ENCODE peak calls at places on chromosomes 4 and X, in six cellular contexts. N is adrenal gland, H is Peyer's patch, R is dorsolateral prefrontal cortex, K is astrocyte of the spinal cord, J is fibroblast of the aortic adventitia. Y is an unnamed sample.
A peak's percentile ranks its signal among the peaks of the same experiment; 100 is the strongest.

GRCh38 chr4:91990726-91991125 is 313.0 kb upstream of the GRID2 start:
- DNase-seq in N (no peak), J (no peak), K (no peak), R (no peak), H (no peak), Y (no peak)

GRCh38 chrX:48083212-48083611 is 11.8 kb upstream of the ZNF630 start:
- DNase-seq in R (no peak), N (peak; percentile 51), H (no peak), J (peak; percentile 56), K (peak; percentile 47), Y (peak; percentile 60)

GRCh38 chr4:6672131-6672530 is 21.5 kb upstream of the S100P start:
- DNase-seq in N (no peak), K (no peak), H (no peak), J (no peak), R (no peak), Y (no peak)

GRCh38 chr4:87916636-87917035 is 58.9 kb upstream of the SPP1 start:
- DNase-seq in K (no peak), H (no peak), J (no peak), N (peak; percentile 11), R (no peak), Y (no peak)

GRCh38 chr4:108111781-108112180 is 57.0 kb downstream of the LEF1 start:
- DNase-seq in K (no peak), N (no peak), J (no peak), R (no peak), H (no peak), Y (no peak)

GRCh38 chr4:178387756-178388155 is 945.5 kb upstream of the AGA start:
- DNase-seq in J (no peak), K (no peak), H (no peak), R (no peak), N (no peak), Y (no peak)

GRCh38 chrX:31423575-31424284 is 351.9 kb upstream of the FTHL17 start:
- DNase-seq in H (no peak), R (no peak), K (peak; percentile 41), N (peak; percentile 44), J (peak; percentile 11), Y (peak; percentile 77)

GRCh38 chr4:3520796-3521600 is 11.2 kb downstream of the LRPAP1 start:
- DNase-seq in J (no peak), R (no peak), K (no peak), N (no peak), H (no peak), Y (no peak)

GRCh38 chrX:40152706-40153334 is 55.1 kb upstream of the BCOR start:
- DNase-seq in J (no peak), R (no peak), H (no peak), K (no peak), N (peak; percentile 56), Y (no peak)

GRCh38 chr4:20126906-20127305 is 124.8 kb upstream of the SLIT2 start:
- DNase-seq in K (peak; percentile 23), N (no peak), H (no peak), J (peak; percentile 28), R (no peak), Y (peak; percentile 11)

GRCh38 chr4:19835429-19835828 is 416.3 kb upstream of the SLIT2 start:
- DNase-seq in N (no peak), R (no peak), K (no peak), J (no peak), H (no peak), Y (no peak)

GRCh38 chr4:114326358-114326757 is 272.2 kb upstream of the UGT8 start:
- DNase-seq in J (no peak), H (no peak), K (no peak), N (no peak), R (no peak), Y (no peak)

GRCh38 chr4:72430988-72431387 is 138.0 kb downstream of the ADAMTS3 start:
- DNase-seq in N (no peak), R (no peak), H (no peak), J (no peak), K (no peak), Y (no peak)

GRCh38 chrX:108020631-108021030 is 24.2 kb upstream of the VSIG1 start:
- DNase-seq in H (no peak), J (peak; percentile 45), K (peak; percentile 13), N (peak; percentile 1), R (no peak), Y (peak; percentile 39)

GRCh38 chrX:47614618-47615017 is 5.0 kb downstream of the SYN1 start:
- DNase-seq in K (no peak), N (no peak), H (no peak), J (no peak), R (no peak), Y (no peak)

GRCh38 chr4:47040828-47041227 is 9.5 kb downstream of the GABRB1 start:
- DNase-seq in N (no peak), H (no peak), R (no peak), J (no peak), K (no peak), Y (no peak)
- H3K4me3 ChIP-seq in N (no peak overlapping the region), H (no peak overlapping the region), R (no peak overlapping the region), J (no peak overlapping the region), K (no peak overlapping the region), Y (no peak overlapping the region)

GRCh38 chrX:153638041-153638371 is 9.0 kb upstream of the DUSP9 start:
- DNase-seq in H (peak; percentile 21), R (no peak), K (no peak), J (no peak), N (no peak), Y (no peak)
- TF ChIP-seq CTCF in H (no peak), R (no peak), K (no peak), J (no peak), N (no peak), Y (no peak)

GRCh38 chrX:79364306-79364705 is 2.8 kb downstream of the ITM2A start:
- DNase-seq in K (no peak), N (no peak), J (no peak), R (no peak), H (no peak), Y (no peak)
- H3K4me3 ChIP-seq in K (no peak overlapping the region), N (no peak overlapping the region), J (no peak overlapping the region), R (no peak overlapping the region), H (no peak overlapping the region), Y (no peak overlapping the region)

DNA sequence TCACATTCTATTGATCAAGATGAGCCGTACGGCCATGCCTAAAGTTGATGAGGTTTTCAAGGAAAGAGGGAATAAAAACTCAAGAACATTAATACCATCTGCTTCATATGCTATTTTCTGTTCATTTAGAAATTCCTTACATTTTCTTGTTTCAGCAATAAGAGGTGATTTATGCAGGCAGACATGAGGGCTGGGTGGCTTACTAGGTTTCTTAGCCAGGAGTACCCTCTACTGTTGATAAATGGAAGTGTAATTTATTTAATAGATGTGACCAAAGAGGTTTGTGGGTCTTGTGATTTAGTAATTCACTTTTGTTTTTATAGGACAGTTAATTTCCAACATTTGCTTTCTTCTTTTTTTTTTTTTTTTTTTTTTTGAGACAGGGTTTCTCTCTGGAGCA is 6.4 kb upstream of the SMIM9 start:
- DNase-seq in N (peak; percentile 11), K (peak; percentile 54), H (no peak), J (peak; percentile 80), R (no peak), Y (peak; percentile 79)
- TF ChIP-seq CTCF in N (peak; percentile 68), K (peak; percentile 32), H (peak; percentile 37), J (peak; percentile 52), R (peak; percentile 56), Y (peak; percentile 46)

GRCh38 chr4:83113429-83113786 is 1.1 kb downstream of the PLAC8 start:
- DNase-seq in N (no peak), J (no peak), R (no peak), H (no peak), K (no peak), Y (no peak)

GRCh38 chr4:83112239-83112638 is 2.3 kb downstream of the PLAC8 start:
- DNase-seq in J (no peak), N (no peak), H (no peak), R (no peak), K (no peak), Y (no peak)

GRCh38 chr4:83110970-83111369 is 3.6 kb downstream of the PLAC8 start:
- DNase-seq in H (no peak), K (no peak), J (no peak), R (no peak), N (no peak), Y (no peak)

GRCh38 chr4:83114576-83114975 is at the start of gene PLAC8:
- DNase-seq in K (peak; percentile 5), J (no peak), H (no peak), R (no peak), N (no peak), Y (no peak)

GRCh38 chr4:83112678-83113428 is 1.7 kb downstream of the PLAC8 start:
- DNase-seq in N (no peak), J (no peak), H (no peak), R (no peak), K (peak; percentile 36), Y (no peak)
- H3K4me3 ChIP-seq in N (no peak overlapping the region), J (no peak overlapping the region), H (peak overlapping the region; percentile 34), R (no peak overlapping the region), K (no peak overlapping the region), Y (no peak overlapping the region)

GRCh38 chr4:184805462-184806245 is 20.1 kb downstream of the ACSL1 start:
- DNase-seq in N (peak; percentile 85), K (no peak), H (peak; percentile 76), J (no peak), R (peak; percentile 71), Y (no peak)
- TF ChIP-seq CTCF in N (no peak), K (no peak), H (no peak), J (no peak), R (peak; percentile 32), Y (no peak)

DNA sequence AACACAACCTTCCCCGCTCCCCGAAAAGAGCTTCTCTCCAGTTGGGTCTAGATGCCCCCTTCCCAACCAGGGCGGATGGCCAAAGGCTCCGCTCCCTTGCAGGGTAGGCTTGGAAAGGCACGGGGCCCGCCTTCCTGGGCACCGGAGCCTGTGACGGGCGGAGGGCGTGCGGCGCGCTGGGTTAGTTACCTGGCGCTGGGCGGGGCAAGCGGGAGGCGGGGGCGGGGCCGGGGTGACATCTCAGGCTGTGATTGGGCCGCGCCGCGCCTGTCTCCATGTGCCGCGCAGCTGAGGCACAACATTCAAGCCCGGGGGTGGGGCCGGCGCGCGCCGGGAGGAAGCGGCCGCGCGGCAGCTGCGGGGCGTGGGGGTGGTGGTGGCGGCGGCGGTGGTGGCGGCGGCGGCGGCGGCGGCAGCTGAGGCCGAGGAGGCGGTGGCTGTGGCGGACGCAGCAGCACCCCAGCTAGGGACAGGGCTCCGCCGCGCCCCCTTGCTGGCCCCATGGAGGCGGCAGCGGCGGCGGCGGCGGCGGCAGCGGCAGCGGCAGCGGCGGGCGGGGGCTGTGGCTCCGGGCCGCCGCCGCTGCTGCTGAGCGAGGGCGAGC is at the start of gene REPS2:
- DNase-seq in J (peak; percentile 27), N (peak; percentile 92), H (peak; percentile 91), K (peak; percentile 53), R (peak; percentile 90), Y (peak; percentile 50)
- H3K4me3 ChIP-seq in J (peak within 1 kb of the TSS; percentile 60), N (no peak within 1 kb of the TSS), H (peak within 1 kb of the TSS; percentile 62), K (peak within 1 kb of the TSS; percentile 50), R (peak within 1 kb of the TSS; percentile 57), Y (peak within 1 kb of the TSS; percentile 58)

Y was measured in fibroblast of pulmonary artery.